ENCODE peak calls at places on chromosomes 5 and 9, in six cellular contexts. R is MM.1S, K is hepatocyte, G is IMR-90, U is SK-N-SH, E is PC-3. S is an unnamed sample. For H4K20me1, the result is how much of the 10 kb centered on the place peaks cover.

GRCh38 chr5:168366124-168366523 is 74.7 kb downstream of the WWC1 start:
- DNase-seq in U (no peak), K (no peak), E (peak), G (peak), R (no peak), S (no peak)

GRCh38 chr5:91652678-91653077 is 269.6 kb upstream of the ARRDC3 start:
- DNase-seq in R (no peak), U (no peak), G (no peak), E (no peak), K (no peak), S (no peak)

GRCh38 chr5:141488591-141489478 is at the start of gene PCDHGC5:
- DNase-seq in R (no peak), K (no peak), U (no peak), G (peak), E (peak), S (no peak)

GRCh38 chr5:160398806-160399205 is 1.0 kb downstream of the FAM200C start:
- DNase-seq in U (no peak), R (no peak), G (peak), K (no peak), E (no peak), S (no peak)

GRCh38 chr5:12876541-12877298 is 972.5 kb upstream of the CTNND2 start:
- DNase-seq in U (no peak), E (no peak), R (peak), K (no peak), G (no peak), S (no peak)

GRCh38 chr5:97628011-97628410 is 445.0 kb upstream of the RIOK2 start:
- DNase-seq in K (no peak), R (no peak), U (no peak), E (no peak), G (peak), S (peak)

GRCh38 chr5:9423611-9424010 is 122.3 kb downstream of the SEMA5A start:
- DNase-seq in R (no peak), G (peak), K (no peak), U (no peak), E (no peak), S (no peak)

GRCh38 chr9:104177003-104177611 is 83.0 kb downstream of the SMC2 start:
- DNase-seq in R (peak), E (peak), U (no peak), G (no peak), K (peak), S (peak)

GRCh38 chr5:62354028-62354874 is 48.2 kb downstream of the KIF2A start:
- DNase-seq in K (peak), R (peak), E (peak), U (peak), G (peak), S (peak)

GRCh38 chr5:56480305-56481146 is 247.4 kb upstream of the ANKRD55 start:
- DNase-seq in R (peak), E (peak), U (peak), G (peak), K (peak), S (peak)

GRCh38 chr5:14143843-14144585 is 872 bp downstream of the TRIO start:
- DNase-seq in E (peak), U (peak), G (no peak), K (peak), R (peak), S (peak)

GRCh38 chr5:8686707-8687106 is 817.8 kb downstream of the MTRR start:
- DNase-seq in E (no peak), R (no peak), K (no peak), G (peak), U (no peak), S (no peak)

GRCh38 chr5:132069994-132070393 is 3.6 kb upstream of the CSF2 start:
- DNase-seq in E (no peak), R (no peak), U (no peak), G (no peak), K (no peak), S (no peak)

GRCh38 chr9:101478444-101478843 is 42.9 kb upstream of the ALDOB start:
- DNase-seq in R (no peak), E (no peak), G (no peak), K (no peak), U (no peak), S (no peak)

GRCh38 chr9:117315236-117315635 is 99.6 kb downstream of the ASTN2 start:
- DNase-seq in E (no peak), R (no peak), K (no peak), U (no peak), G (no peak), S (no peak)

GRCh38 chr5:29780401-29780800 is 1413.1 kb upstream of the CDH6 start:
- DNase-seq in K (no peak), G (no peak), U (no peak), E (peak), R (no peak), S (no peak)

GRCh38 chr5:138139776-138140080 is 500 bp upstream of the NME5 start:
- DNase-seq in K (no peak), U (no peak), G (no peak), R (no peak), E (no peak), S (no peak)

GRCh38 chr5:1568201-1568979 is 44.6 kb upstream of the LPCAT1 start:
- DNase-seq in K (peak), R (peak), G (peak), U (no peak), E (peak), S (no peak)

GRCh38 chr5:151017897-151018296 is 2.5 kb upstream of the GPX3 start:
- DNase-seq in U (no peak), R (no peak), G (no peak), E (no peak), K (no peak), S (no peak)

GRCh38 chr5:81081461-81081835 is 121.3 kb downstream of the RASGRF2 start:
- DNase-seq in K (no peak), R (no peak), G (no peak), U (no peak), E (no peak), S (no peak)

GRCh38 chr9:121261107-121261460 is 6.9 kb upstream of the GSN start:
- DNase-seq in R (no peak), U (peak), E (no peak), K (peak), G (no peak), S (peak)

GRCh38 chr5:53167836-53168235 is 58.3 kb upstream of the MOCS2 start:
- DNase-seq in U (no peak), G (peak), R (no peak), K (no peak), E (no peak), S (no peak)

GRCh38 chr5:123157797-123158528 is 68.9 kb downstream of the PRDM6 start:
- DNase-seq in E (peak), U (no peak), K (peak), G (peak), R (no peak), S (no peak)

GRCh38 chr9:88651682-88652633 is 117.0 kb downstream of the NXNL2 start:
- DNase-seq in R (no peak), U (no peak), E (peak), K (peak), G (peak), S (no peak)

GRCh38 chr5:108271127-108271526 is 110.8 kb downstream of the FBXL17 start:
- DNase-seq in K (no peak), G (no peak), R (no peak), E (no peak), U (peak), S (no peak)

GRCh38 chr5:79774171-79774854 is 84.7 kb downstream of the CMYA5 start:
- DNase-seq in U (peak), R (no peak), G (peak), E (peak), K (peak), S (peak)

GRCh38 chr5:82942083-82942881 is 134.9 kb downstream of the TMEM167A start:
- DNase-seq in G (no peak), R (peak), K (no peak), U (no peak), E (no peak), S (no peak)

GRCh38 chr5:125612356-125613149 is 810.7 kb upstream of the GRAMD2B start:
- DNase-seq in R (no peak), E (no peak), G (no peak), K (no peak), U (no peak), S (no peak)

GRCh38 chr9:134217431-134218210 is 53.3 kb upstream of the RNU6ATAC start:
- DNase-seq in E (peak), K (no peak), U (peak), R (no peak), G (no peak), S (peak)

GRCh38 chr5:150394103-150394502 is 18.6 kb downstream of the CD74 start:
- DNase-seq in R (no peak), U (no peak), E (no peak), K (no peak), G (peak), S (no peak)

GRCh38 chr5:101123365-101123764 is 220.3 kb upstream of the ST8SIA4 start:
- DNase-seq in E (no peak), U (no peak), G (no peak), R (no peak), K (no peak), S (no peak)

GRCh38 chr5:58499951-58500350 is 8.7 kb downstream of the GAPT start:
- DNase-seq in U (no peak), K (no peak), R (no peak), E (peak), G (no peak), S (no peak)

GRCh38 chr9:121731090-121731489 is 79.7 kb downstream of the DAB2IP start:
- DNase-seq in U (no peak), K (no peak), G (no peak), E (no peak), R (no peak), S (no peak)

GRCh38 chr9:121399883-121400607 is 30.0 kb upstream of the STOM start:
- DNase-seq in U (peak), E (peak), R (peak), G (peak), K (peak), S (peak)

GRCh38 chr5:179749857-179750508 is 17.4 kb downstream of the MAML1 start:
- DNase-seq in K (no peak), E (no peak), U (no peak), R (no peak), G (no peak), S (no peak)

GRCh38 chr5:179754024-179754423 is 21.4 kb downstream of the MAML1 start:
- DNase-seq in K (no peak), R (no peak), U (no peak), E (no peak), G (no peak), S (no peak)

GRCh38 chr5:179758905-179759304 is 26.3 kb downstream of the MAML1 start:
- DNase-seq in R (no peak), G (no peak), K (no peak), U (no peak), E (no peak), S (no peak)

GRCh38 chr5:179759961-179760541 is 27.4 kb downstream of the MAML1 start:
- DNase-seq in U (peak), R (no peak), K (no peak), G (no peak), E (no peak), S (no peak)

DNA sequence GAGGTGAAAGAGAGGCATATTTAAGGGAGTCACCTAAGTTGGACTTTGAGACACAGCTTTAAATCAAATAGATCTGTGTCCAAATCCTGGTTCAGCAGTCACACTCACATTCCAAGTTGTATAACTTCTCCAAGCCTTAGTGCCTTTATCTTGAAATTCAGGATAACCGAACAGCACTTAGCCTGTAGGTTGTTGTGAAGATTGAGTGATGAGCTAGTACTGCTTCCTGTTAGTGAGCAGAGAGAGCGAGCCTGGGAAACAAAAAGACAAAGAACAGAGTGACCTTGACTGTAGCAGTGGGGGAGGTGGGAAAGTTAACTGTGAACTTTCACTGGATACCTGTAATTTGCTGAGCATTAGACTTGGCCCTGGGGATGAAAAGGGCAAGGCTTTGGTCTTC is 22.4 kb downstream of the MAML1 start:
- DNase-seq in U (no peak), K (peak), G (no peak), E (no peak), R (no peak), S (no peak)
- H4K20me1 ChIP-seq in U (half or more), K (half or more), G (half or more), E (under half), R (under half), S (half or more)

GRCh38 chr9:14403112-14403511 is 89.2 kb upstream of the NFIB start:
- DNase-seq in K (no peak), R (no peak), U (no peak), E (no peak), G (no peak), S (no peak)
- H2AFZ ChIP-seq in K (no peak), R (no peak), U (no peak), E (no peak), G (no peak), S (no peak)

GRCh38 chr5:172245046-172245445 is 38.5 kb downstream of the UBTD2 start:
- DNase-seq in U (no peak), K (no peak), G (no peak), R (no peak), E (no peak), S (no peak)
- H4K20me1 ChIP-seq in U (under half), K (under half), G (under half), R (under half), E (under half), S (half or more)

DNA sequence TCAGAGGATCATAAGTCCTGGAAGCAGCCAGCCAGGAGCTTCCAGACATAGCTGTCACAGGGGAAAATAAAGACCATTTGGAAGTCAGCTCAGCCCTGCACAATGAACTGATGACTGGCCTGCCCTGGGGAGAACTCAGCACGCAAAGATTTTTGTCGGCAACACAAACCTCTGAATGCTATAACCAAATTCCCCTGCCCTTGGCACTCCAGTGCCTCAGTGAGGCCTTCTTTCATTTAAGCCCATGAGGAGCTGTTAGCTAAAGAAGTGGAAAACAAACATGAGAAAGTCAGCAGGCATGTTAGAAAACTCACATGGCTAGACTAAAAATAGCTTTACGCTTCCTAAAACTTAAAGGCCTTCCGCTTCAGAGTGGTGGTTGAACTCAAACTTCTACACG is 85.6 kb downstream of the SLC1A3 start:
- DNase-seq in R (no peak), U (no peak), G (peak), E (no peak), K (no peak), S (peak)
- H2AFZ ChIP-seq in R (no peak), U (no peak), G (no peak), E (no peak), K (no peak), S (no peak)

DNA sequence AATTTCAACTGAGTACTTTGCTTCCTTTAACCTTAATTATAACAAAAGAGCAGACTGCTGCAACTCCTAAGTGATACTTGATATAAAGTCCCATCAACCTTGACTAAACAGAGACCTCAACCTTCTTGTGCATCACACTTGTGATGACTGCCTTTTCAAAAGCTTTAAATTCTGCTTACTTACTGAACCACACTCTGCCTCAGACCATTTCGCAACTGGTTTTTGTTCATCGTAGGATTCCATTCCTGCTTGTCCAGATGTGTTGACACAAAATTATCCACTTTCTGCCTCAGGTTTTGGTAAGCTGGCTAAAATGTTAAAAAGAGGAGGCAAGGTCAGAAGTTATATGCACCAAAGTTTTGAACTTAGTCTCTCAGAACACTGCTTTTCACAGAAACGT is 3.5 kb downstream of the BOD1 start:
- DNase-seq in R (no peak), E (no peak), G (peak), K (no peak), U (no peak), S (no peak)
- H4K20me1 ChIP-seq in R (under half), E (half or more), G (under half), K (half or more), U (half or more), S (half or more)

DNA sequence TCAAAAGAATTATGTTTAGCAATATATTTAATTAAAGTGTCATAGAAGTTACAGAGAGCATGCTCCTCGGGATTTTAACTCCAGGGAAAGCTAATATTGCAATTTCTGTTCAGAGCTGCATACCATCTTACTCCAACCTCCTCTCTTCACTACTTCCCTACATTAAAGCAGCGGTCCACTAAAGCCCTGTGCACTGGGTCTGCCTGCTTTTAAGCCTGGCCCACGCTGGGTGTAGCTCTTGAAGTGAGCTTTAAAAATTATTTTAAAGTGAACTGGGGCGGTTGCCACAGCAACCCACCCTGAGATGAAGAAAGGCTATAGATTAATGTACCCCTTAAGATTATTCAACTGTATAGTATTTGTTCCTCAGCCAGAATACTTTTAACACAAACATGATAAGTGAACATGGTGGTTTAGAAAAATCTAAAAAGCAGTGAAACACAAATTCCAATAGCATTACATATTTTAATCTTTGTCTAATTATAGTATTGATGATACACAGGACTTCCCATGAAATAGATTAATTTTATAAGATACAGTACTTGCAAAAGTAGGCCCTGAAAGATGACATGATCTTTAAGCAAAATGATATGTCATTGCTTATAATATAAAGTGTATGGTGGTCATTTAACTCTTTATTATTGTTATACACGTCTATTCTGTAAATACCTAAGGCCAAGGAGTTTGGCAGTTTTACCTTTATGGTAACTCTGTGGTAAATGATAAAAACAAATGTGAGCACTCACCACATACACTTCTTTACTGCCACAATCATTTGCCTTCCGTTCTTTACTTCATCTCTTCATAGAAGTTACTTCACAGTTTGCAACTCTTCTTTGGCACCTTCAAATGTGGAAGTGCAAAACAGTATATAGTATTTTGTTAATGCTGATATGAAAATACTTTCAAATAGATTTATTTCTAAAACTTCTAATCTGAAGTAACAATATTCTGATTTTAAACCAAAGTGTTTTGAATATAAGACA is 4.1 kb upstream of the MEF2C start:
- DNase-seq in K (no peak), E (no peak), G (no peak), R (peak), U (no peak), S (no peak)
- H2AFZ ChIP-seq in K (no peak), E (no peak), G (no peak), R (no peak), U (no peak), S (no peak)

S was measured in neural progenitor cell.